ENCODE peak calls at places on chromosomes 12 and 14, in seven cellular contexts. W is progenitor cell of endocrine pancreas; G is stimulated activated CD8-positive, alpha-beta memory T cell treated with anti-CD3 and anti-CD28 coated beads, Interleukin-12 subunit alpha, Interleukin-12 subunit beta, amount 100 ng/mL, for 4 hours; P is Karpas-422; S is EH; Y is K562; Q is NCI-H748 treated with DMSO at 0.1 percent for 48 hours. M is an unnamed sample.

GRCh38 chr12:171743-172705 is 41.9 kb downstream of the SLC6A12 start:
- DNase-seq in W (no peak), G (no peak), P (no peak), S (no peak), Y (peak), Q (no peak), M (no peak)

GRCh38 chr12:49296034-49296835 is 1.3 kb downstream of the PRPH start:
- DNase-seq in W (peak), G (peak), P (peak), S (peak), Y (peak), Q (peak), M (peak)

GRCh38 chr12:131828671-131829350 is 618 bp downstream of the MMP17 start:
- DNase-seq in W (no peak), G (no peak), P (no peak), S (no peak), Y (no peak), Q (no peak), M (peak)

GRCh38 chr14:102185360-102185759 is 45.7 kb downstream of the WDR20 start:
- DNase-seq in W (no peak), G (no peak), P (no peak), S (no peak), Y (no peak), Q (peak), M (no peak)

GRCh38 chr12:25009511-25010092 is 60.7 kb upstream of the BCAT1 start:
- DNase-seq in W (no peak), G (no peak), P (no peak), S (no peak), Y (no peak), Q (no peak), M (no peak)

GRCh38 chr12:15580431-15580830 is 208.8 kb downstream of the EPS8 start:
- DNase-seq in W (no peak), G (no peak), P (no peak), S (no peak), Y (no peak), Q (peak), M (no peak)

GRCh38 chr12:49730568-49731101 is 10.7 kb upstream of the TMBIM6 start:
- DNase-seq in W (no peak), G (no peak), P (no peak), S (peak), Y (peak), Q (no peak), M (no peak)

GRCh38 chr14:102407258-102407657 is 44.5 kb downstream of the TECPR2 start:
- DNase-seq in W (no peak), G (no peak), P (no peak), S (no peak), Y (no peak), Q (no peak), M (no peak)

GRCh38 chr14:100223332-100224171 is 15.4 kb upstream of the YY1 start:
- DNase-seq in W (no peak), G (no peak), P (no peak), S (no peak), Y (peak), Q (no peak), M (no peak)

GRCh38 chr14:77498984-77499527 is 440 bp upstream of the ISM2 start:
- DNase-seq in W (no peak), G (no peak), P (peak), S (peak), Y (no peak), Q (no peak), M (peak)

GRCh38 chr12:93743229-93743998 is 66.2 kb downstream of the CRADD start:
- DNase-seq in W (no peak), G (no peak), P (no peak), S (no peak), Y (peak), Q (no peak), M (no peak)

GRCh38 chr14:89060191-89060590 is 235.7 kb downstream of the TTC8 start:
- DNase-seq in W (no peak), G (no peak), P (no peak), S (peak), Y (no peak), Q (no peak), M (no peak)

GRCh38 chr12:83462419-83462818 is 775.7 kb downstream of the TMTC2 start:
- DNase-seq in W (no peak), G (no peak), P (no peak), S (no peak), Y (no peak), Q (peak), M (no peak)

GRCh38 chr12:48907243-48907642 is 18.0 kb downstream of the FKBP11 start:
- DNase-seq in W (no peak), G (no peak), P (no peak), S (no peak), Y (no peak), Q (no peak), M (no peak)

GRCh38 chr12:68792952-68793351 is 15.0 kb upstream of the MDM2 start:
- DNase-seq in W (no peak), G (no peak), P (peak), S (peak), Y (peak), Q (no peak), M (peak)

GRCh38 chr14:83558946-83559345 is 1971.0 kb upstream of the FLRT2 start:
- DNase-seq in W (no peak), G (no peak), P (no peak), S (no peak), Y (no peak), Q (no peak), M (no peak)

GRCh38 chr14:97180304-97181200 is 383.4 kb downstream of the VRK1 start:
- DNase-seq in W (no peak), G (no peak), P (peak), S (peak), Y (peak), Q (no peak), M (peak)

GRCh38 chr12:69008510-69008909 is 75.5 kb upstream of the CPM start:
- DNase-seq in W (no peak), G (no peak), P (no peak), S (no peak), Y (no peak), Q (peak), M (no peak)

GRCh38 chr12:13154851-13155250 is 41.7 kb upstream of the EMP1 start:
- DNase-seq in W (no peak), G (no peak), P (no peak), S (no peak), Y (no peak), Q (no peak), M (no peak)

GRCh38 chr14:77139540-77140342 is 1.9 kb downstream of the ZDHHC22 start:
- DNase-seq in W (peak), G (no peak), P (peak), S (peak), Y (peak), Q (peak), M (peak)

GRCh38 chr12:122855985-122856831 is 21.0 kb downstream of the HIP1R start:
- DNase-seq in W (no peak), G (no peak), P (no peak), S (no peak), Y (no peak), Q (no peak), M (no peak)

GRCh38 chr14:93970967-93971634 is 5.3 kb downstream of the ASB2 start:
- DNase-seq in W (no peak), G (peak), P (peak), S (no peak), Y (no peak), Q (no peak), M (no peak)

GRCh38 chr12:6765634-6766581 is at the start of gene PTMS:
- DNase-seq in W (peak), G (no peak), P (peak), S (peak), Y (peak), Q (peak), M (peak)

GRCh38 chr12:3366451-3367155 is 124.4 kb upstream of the PRMT8 start:
- DNase-seq in W (no peak), G (no peak), P (no peak), S (no peak), Y (no peak), Q (no peak), M (no peak)

GRCh38 chr12:69630191-69630590 is 19.5 kb upstream of the LRRC10 start:
- DNase-seq in W (no peak), G (no peak), P (peak), S (peak), Y (peak), Q (no peak), M (no peak)

GRCh38 chr14:102988054-102988453 is 65.6 kb downstream of the AMN start:
- DNase-seq in W (no peak), G (no peak), P (no peak), S (peak), Y (no peak), Q (no peak), M (no peak)

GRCh38 chr12:724194-724855 is 28.1 kb upstream of the WNK1 start:
- DNase-seq in W (no peak), G (no peak), P (peak), S (no peak), Y (peak), Q (no peak), M (peak)

GRCh38 chr12:108884116-108885012 is 4.5 kb downstream of the DAO start:
- DNase-seq in W (no peak), G (peak), P (peak), S (peak), Y (peak), Q (peak), M (peak)

GRCh38 chr12:111580737-111581136 is 18.4 kb downstream of the ATXN2 start:
- DNase-seq in W (no peak), G (no peak), P (no peak), S (no peak), Y (no peak), Q (no peak), M (no peak)

GRCh38 chr12:80353254-80353653 is 90.8 kb upstream of the PTPRQ start:
- DNase-seq in W (no peak), G (no peak), P (no peak), S (peak), Y (no peak), Q (no peak), M (peak)

GRCh38 chr12:80979251-80979650 is 41.5 kb upstream of the LIN7A start:
- DNase-seq in W (no peak), G (no peak), P (no peak), S (no peak), Y (no peak), Q (no peak), M (no peak)

GRCh38 chr14:62179367-62180018 is 417.3 kb downstream of the SNAPC1 start:
- DNase-seq in W (peak), G (no peak), P (peak), S (peak), Y (peak), Q (peak), M (peak)

GRCh38 chr12:105099355-105099754 is 8.2 kb upstream of the WASHC4 start:
- DNase-seq in W (no peak), G (no peak), P (no peak), S (no peak), Y (no peak), Q (no peak), M (no peak)

GRCh38 chr12:66648336-66648735 is 30.5 kb downstream of the GRIP1 start:
- DNase-seq in W (no peak), G (no peak), P (no peak), S (peak), Y (no peak), Q (peak), M (peak)

GRCh38 chr12:44247588-44247987 is 411.7 kb downstream of the TMEM117 start:
- DNase-seq in W (no peak), G (no peak), P (peak), S (no peak), Y (no peak), Q (no peak), M (no peak)

GRCh38 chr12:71536279-71536938 is 96.8 kb downstream of the LGR5 start:
- DNase-seq in W (no peak), G (no peak), P (no peak), S (no peak), Y (no peak), Q (no peak), M (no peak)

GRCh38 chr12:120588948-120589930 is 8.0 kb upstream of the POP5 start:
- DNase-seq in W (no peak), G (no peak), P (no peak), S (no peak), Y (no peak), Q (no peak), M (no peak)

GRCh38 chr12:132403636-132404434 is 74.4 kb upstream of the GALNT9 start:
- DNase-seq in W (no peak), G (no peak), P (no peak), S (no peak), Y (no peak), Q (no peak), M (no peak)

M was measured in astrocyte of the hippocampus.